ENCODE peak calls at places on chromosomes 11 and 22, in ten cellular contexts. G is GM12878; O is left lung; U is neural progenitor cell; X is HCT116; B is foreskin keratinocyte; J is heart left ventricle; Y is iPS DF 6.9; N is CD8-positive, alpha-beta memory T cell; A is GM23338. I is an unnamed sample.

GRCh38 chr11:235180-235997 is 753 bp downstream of the SIRT3 start:
- DNase-seq in N (no peak), B (no peak), G (no peak), U (no peak), J (no peak), X (no peak), A (no peak), O (no peak), Y (no peak), I (no peak)

GRCh38 chr11:35954205-35954604 is 10.3 kb downstream of the LDLRAD3 start:
- DNase-seq in Y (no peak), X (no peak), N (no peak), B (no peak), A (no peak), O (no peak), U (no peak), G (no peak), J (no peak), I (no peak)

GRCh38 chr11:12196862-12197261 is 86.5 kb downstream of the MICAL2 start:
- DNase-seq in A (no peak), X (no peak), Y (no peak), U (no peak), J (no peak), B (no peak), O (no peak), N (no peak), G (no peak), I (no peak)

GRCh38 chr22:49663311-49663711 is 164.4 kb downstream of the BRD1 start:
- DNase-seq in A (no peak), N (no peak), J (no peak), Y (no peak), O (no peak), B (no peak), G (no peak), X (no peak), U (no peak), I (peak; percentile 29)

GRCh38 chr22:25739659-25740344 is 2.2 kb upstream of the MYO18B start:
- DNase-seq in X (no peak), N (no peak), Y (no peak), G (no peak), U (no peak), A (no peak), J (no peak), O (no peak), B (no peak), I (no peak)

GRCh38 chr11:65781962-65782815 is 1.4 kb upstream of the AP5B1 start:
- DNase-seq in J (no peak), G (no peak), U (no peak), X (no peak), B (no peak), Y (no peak), O (no peak), N (no peak), A (no peak), I (peak; percentile 32)

GRCh38 chr22:29183971-29184595 is 21.6 kb upstream of the EMID1 start:
- DNase-seq in A (no peak), G (no peak), U (no peak), X (no peak), Y (no peak), O (no peak), N (no peak), J (no peak), B (no peak), I (no peak)

GRCh38 chr11:96267490-96268010 is 75.4 kb downstream of the MAML2 start:
- DNase-seq in N (no peak), O (no peak), B (no peak), Y (no peak), U (no peak), J (no peak), X (no peak), G (peak; percentile 95), A (no peak), I (no peak)

GRCh38 chr11:64605248-64605560 is 14.2 kb downstream of the SLC22A12 start:
- DNase-seq in B (no peak), O (no peak), Y (no peak), A (no peak), U (no peak), G (no peak), N (no peak), X (no peak), J (no peak), I (no peak)

GRCh38 chr11:69868871-69869270 is 49.7 kb upstream of the FGF3 start:
- DNase-seq in B (no peak), X (no peak), U (no peak), N (no peak), G (no peak), Y (no peak), O (peak; percentile 10), A (no peak), J (no peak), I (no peak)

GRCh38 chr22:41401781-41402648 is 20.3 kb downstream of the TEF start:
- DNase-seq in O (peak; percentile 78), B (peak; percentile 74), A (no peak), G (no peak), N (no peak), J (peak; percentile 85), X (no peak), Y (no peak), U (peak; percentile 37), I (peak; percentile 80)

GRCh38 chr22:47163876-47164513 is 401.5 kb downstream of the TBC1D22A start:
- DNase-seq in B (no peak), A (no peak), N (no peak), O (peak; percentile 25), Y (no peak), X (no peak), J (peak; percentile 28), G (no peak), U (no peak), I (peak; percentile 66)

GRCh38 chr11:127017482-127017881 is 16.9 kb upstream of the KIRREL3 start:
- DNase-seq in U (peak; percentile 72), J (no peak), N (no peak), G (no peak), O (no peak), X (no peak), A (peak; percentile 63), Y (no peak), B (peak; percentile 46), I (no peak)

GRCh38 chr11:46903846-46904245 is 14.5 kb downstream of the LRP4 start:
- DNase-seq in N (no peak), O (no peak), A (no peak), J (peak; percentile 58), X (no peak), Y (no peak), G (no peak), B (no peak), U (peak; percentile 59), I (no peak)

GRCh38 chr11:75665126-75665525 is 3.7 kb downstream of the MAP6 start:
- DNase-seq in B (no peak), G (no peak), Y (no peak), X (no peak), O (no peak), N (no peak), J (no peak), U (no peak), A (no peak), I (no peak)
- H3K27me3 ChIP-seq in B (peaks cover 46% of the 10 kb centered on the region), G (peaks cover 15% of the 10 kb centered on the region), Y (peaks cover 43% of the 10 kb centered on the region), X (no peaks in the 10 kb centered on the region), O (peaks cover 27% of the 10 kb centered on the region), N (peaks cover 37% of the 10 kb centered on the region), J (no peaks in the 10 kb centered on the region), U (peaks cover 61% of the 10 kb centered on the region), A (peaks cover 60% of the 10 kb centered on the region), I (no peaks in the 10 kb centered on the region)

GRCh38 chr11:20158597-20159257 is 1.5 kb downstream of the DBX1 start:
- DNase-seq in G (no peak), U (peak; percentile 95), J (peak; percentile 58), A (peak; percentile 90), O (peak; percentile 45), Y (no peak), N (no peak), X (no peak), B (peak; percentile 30), I (peak; percentile 83)

GRCh38 chr11:20155683-20156279 is 4.5 kb downstream of the DBX1 start:
- DNase-seq in O (no peak), X (no peak), N (no peak), U (peak; percentile 44), G (no peak), J (no peak), B (no peak), Y (no peak), A (peak; percentile 57), I (no peak)

GRCh38 chr11:20156280-20156875 is 3.9 kb downstream of the DBX1 start:
- DNase-seq in N (peak; percentile 58), G (no peak), B (no peak), A (peak; percentile 90), O (no peak), U (peak; percentile 80), Y (no peak), X (no peak), J (no peak), I (no peak)

GRCh38 chr11:20157768-20158167 is 2.5 kb downstream of the DBX1 start:
- DNase-seq in A (peak; percentile 16), U (peak; percentile 65), Y (no peak), B (no peak), J (no peak), X (no peak), N (no peak), G (no peak), O (no peak), I (no peak)

GRCh38 chr11:20156876-20157613 is 3.2 kb downstream of the DBX1 start:
- DNase-seq in J (no peak), U (peak; percentile 83), X (no peak), A (peak; percentile 27), O (no peak), Y (no peak), B (no peak), N (no peak), G (no peak), I (no peak)
- H3K27me3 ChIP-seq in J (peaks cover 45% of the 10 kb centered on the region), U (peaks cover 70% of the 10 kb centered on the region), X (peaks cover 3% of the 10 kb centered on the region), A (peaks cover 91% of the 10 kb centered on the region), O (peaks cover 84% of the 10 kb centered on the region), Y (peaks cover 62% of the 10 kb centered on the region), B (peaks cover 95% of the 10 kb centered on the region), N (peaks cover 41% of the 10 kb centered on the region), G (peaks cover 8% of the 10 kb centered on the region), I (no peaks in the 10 kb centered on the region)

GRCh38 chr22:39579909-39580571 is 9.5 kb downstream of the CACNA1I start:
- DNase-seq in Y (no peak), X (no peak), J (no peak), U (no peak), G (no peak), O (no peak), A (peak; percentile 27), B (no peak), N (no peak), I (no peak)
- H3K27me3 ChIP-seq in Y (no peaks in the 10 kb centered on the region), X (no peaks in the 10 kb centered on the region), J (peaks cover 5% of the 10 kb centered on the region), U (no peaks in the 10 kb centered on the region), G (peaks cover 3% of the 10 kb centered on the region), O (no peaks in the 10 kb centered on the region), A (no peaks in the 10 kb centered on the region), B (no peaks in the 10 kb centered on the region), N (no peaks in the 10 kb centered on the region), I (no peaks in the 10 kb centered on the region)

DNA sequence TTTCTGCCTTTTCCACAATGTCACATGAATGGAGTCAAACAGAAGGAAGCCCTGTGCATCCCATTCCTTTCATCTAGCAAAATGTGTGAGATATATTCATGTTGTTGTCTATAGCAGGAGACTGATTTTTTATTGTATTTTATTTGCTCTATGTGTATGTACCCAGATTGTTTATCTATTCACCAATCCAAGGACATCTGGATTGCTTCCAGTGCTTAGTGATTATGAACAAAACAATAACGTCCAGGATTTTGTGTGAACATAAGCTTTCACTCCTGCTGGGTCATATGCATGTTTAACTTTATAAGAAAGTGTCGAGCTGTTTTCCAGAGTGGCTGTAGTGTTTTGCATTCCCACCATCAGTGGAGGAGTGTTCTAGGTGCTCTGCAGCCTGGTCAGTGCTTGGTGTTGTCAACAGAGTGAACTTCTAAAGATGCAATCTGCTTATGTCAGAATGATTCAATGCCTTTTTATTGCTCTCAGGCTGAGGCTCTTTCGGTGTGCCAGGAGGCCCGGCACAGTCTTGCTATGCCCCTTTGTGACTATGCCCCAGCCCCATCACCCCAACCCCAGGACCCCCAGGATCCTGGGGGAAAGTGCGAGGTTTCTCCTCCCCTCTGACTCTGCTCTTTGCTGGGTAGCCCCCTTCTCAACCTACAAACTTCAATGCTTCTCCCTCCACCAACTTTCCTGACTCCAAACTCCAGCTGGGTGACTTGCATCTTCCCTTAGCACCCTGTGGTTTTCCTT is 19.9 kb upstream of the SYT13 start:
- DNase-seq in Y (no peak), N (no peak), G (no peak), J (no peak), O (no peak), U (no peak), A (no peak), X (no peak), B (no peak), I (no peak)
- H3K27me3 ChIP-seq in Y (no peaks in the 10 kb centered on the region), N (no peaks in the 10 kb centered on the region), G (no peaks in the 10 kb centered on the region), J (no peaks in the 10 kb centered on the region), O (no peaks in the 10 kb centered on the region), U (no peaks in the 10 kb centered on the region), A (no peaks in the 10 kb centered on the region), X (no peaks in the 10 kb centered on the region), B (peaks cover 24% of the 10 kb centered on the region), I (no peaks in the 10 kb centered on the region)

I was measured in aorta.